ENCODE peak calls at places on chromosomes 13 and 19, in ten cellular contexts. M is trophoblast cell; L is activated CD4-positive, alpha-beta T cell treated with anti-CD3 and anti-CD28 coated beads, Interleukin-2, amount 50 U/mL, for 1 hour; X is psoas muscle; F is central memory CD8-positive, alpha-beta T cell; Y is left ventricle myocardium inferior; N is activated T-cell treated with anti-CD3 and anti-CD28 coated beads, Interleukin-2, amount 50 U/mL, for 72 hours; H is EH; Q is endothelial cell; G is occipital lobe. E is an unnamed sample.

GRCh38 chr13:54366728-54367127 is 1338.1 kb downstream of the OLFM4 start:
- DNase-seq in G (no peak), F (no peak), Q (no peak), H (no peak), L (no peak), Y (no peak), N (no peak), M (no peak), X (no peak), E (no peak)

GRCh38 chr13:38301236-38301635 is 48.4 kb upstream of the UFM1 start:
- DNase-seq in L (no peak), F (no peak), M (no peak), X (no peak), H (no peak), Q (no peak), N (no peak), Y (no peak), G (no peak), E (no peak)

GRCh38 chr13:101982903-101983302 is 418.9 kb downstream of the FGF14 start:
- DNase-seq in L (no peak), F (no peak), Y (no peak), M (no peak), N (no peak), X (no peak), G (no peak), H (no peak), Q (no peak), E (no peak)

GRCh38 chr13:49869514-49869913 is 66.6 kb downstream of the SPRYD7 start:
- DNase-seq in F (no peak), M (peak), G (no peak), Q (peak), H (peak), N (no peak), X (no peak), Y (no peak), L (no peak), E (peak)

GRCh38 chr19:11195169-11195568 is 2.2 kb downstream of the KANK2 start:
- DNase-seq in L (no peak), M (no peak), N (no peak), Y (peak), X (peak), H (peak), F (no peak), Q (no peak), G (no peak), E (peak)

GRCh38 chr19:18282021-18282787 is 782 bp upstream of the JUND start:
- DNase-seq in Q (no peak), H (no peak), Y (no peak), F (no peak), X (no peak), L (no peak), G (no peak), N (no peak), M (no peak), E (no peak)

GRCh38 chr19:8500158-8500557 is 2.3 kb downstream of the PRAM1 start:
- DNase-seq in G (no peak), Y (no peak), H (no peak), X (no peak), M (no peak), F (no peak), L (no peak), N (no peak), Q (no peak), E (no peak)

GRCh38 chr19:19514215-19514633 is 1.1 kb downstream of the TSSK6 start:
- DNase-seq in X (peak), N (no peak), M (peak), Q (no peak), G (peak), F (no peak), Y (peak), L (no peak), H (no peak), E (no peak)

GRCh38 chr19:28065026-28065425 is 1147.9 kb downstream of the UQCRFS1 start:
- DNase-seq in F (no peak), M (no peak), H (no peak), Y (no peak), N (no peak), X (no peak), G (no peak), L (no peak), Q (no peak), E (no peak)

GRCh38 chr19:16198363-16198636 is 589 bp downstream of the AP1M1 start:
- DNase-seq in Q (peak), H (no peak), L (no peak), X (no peak), M (peak), Y (no peak), N (no peak), F (no peak), G (no peak), E (no peak)

E was measured in EL.